ENCODE peak calls at places on chromosomes 12 and 14, in seven cellular contexts. One of them, this sample, is unnamed. For H3K4me1 and H3K9me2, the result is how much of the 10 kb centered on the place peaks cover.

GRCh38 chr12:108649126-108649525 is 15.4 kb upstream of the SELPLG start:
- DNase-seq in Karpas-422: no peak
- DNase-seq in GM23248: peak
- DNase-seq in HCT116: no peak
- DNase-seq in GM23338: no peak
- DNase-seq in PC-3: no peak
- DNase-seq in SK-N-SH: no peak
- DNase-seq in this sample: no peak

GRCh38 chr14:70555890-70556289 is 21.1 kb upstream of the ADAM20 start:
- DNase-seq in Karpas-422: no peak
- DNase-seq in GM23248: peak
- DNase-seq in HCT116: no peak
- DNase-seq in GM23338: peak
- DNase-seq in PC-3: no peak
- DNase-seq in SK-N-SH: no peak
- DNase-seq in this sample: no peak

GRCh38 chr14:80003138-80003537 is 208.2 kb downstream of the DIO2 start:
- DNase-seq in Karpas-422: no peak
- DNase-seq in GM23248: no peak
- DNase-seq in HCT116: no peak
- DNase-seq in GM23338: no peak
- DNase-seq in PC-3: peak
- DNase-seq in SK-N-SH: no peak
- DNase-seq in this sample: no peak

GRCh38 chr12:44885902-44886301 is 9.8 kb upstream of the NELL2 start:
- DNase-seq in Karpas-422: no peak
- DNase-seq in GM23248: no peak
- DNase-seq in HCT116: no peak
- DNase-seq in GM23338: no peak
- DNase-seq in PC-3: no peak
- DNase-seq in SK-N-SH: no peak
- DNase-seq in this sample: no peak

GRCh38 chr14:23061995-23062394 is 4.7 kb upstream of the CDH24 start:
- DNase-seq in Karpas-422: no peak
- DNase-seq in GM23248: peak
- DNase-seq in HCT116: peak
- DNase-seq in GM23338: no peak
- DNase-seq in PC-3: peak
- DNase-seq in SK-N-SH: no peak
- DNase-seq in this sample: no peak

GRCh38 chr12:15435597-15435996 is 113.3 kb downstream of the PTPRO start:
- DNase-seq in Karpas-422: no peak
- DNase-seq in GM23248: peak
- DNase-seq in HCT116: no peak
- DNase-seq in GM23338: peak
- DNase-seq in PC-3: no peak
- DNase-seq in SK-N-SH: no peak
- DNase-seq in this sample: no peak

GRCh38 chr12:6533653-6534157 is 612 bp upstream of the GAPDH start:
- DNase-seq in Karpas-422: peak
- DNase-seq in GM23248: peak
- DNase-seq in HCT116: peak
- DNase-seq in GM23338: peak
- DNase-seq in PC-3: peak
- DNase-seq in SK-N-SH: peak
- DNase-seq in this sample: peak

GRCh38 chr12:111842556-111843396 is 748 bp downstream of the MAPKAPK5 start:
- DNase-seq in Karpas-422: peak
- DNase-seq in GM23248: peak
- DNase-seq in HCT116: no peak
- DNase-seq in GM23338: peak
- DNase-seq in PC-3: peak
- DNase-seq in SK-N-SH: no peak
- DNase-seq in this sample: no peak

GRCh38 chr14:77955816-77956796 is 156.2 kb downstream of the ADCK1 start:
- DNase-seq in Karpas-422: no peak
- DNase-seq in GM23248: no peak
- DNase-seq in HCT116: no peak
- DNase-seq in GM23338: no peak
- DNase-seq in PC-3: no peak
- DNase-seq in SK-N-SH: no peak
- DNase-seq in this sample: no peak

GRCh38 chr14:61753631-61754030 is 8.6 kb upstream of the SNAPC1 start:
- DNase-seq in Karpas-422: no peak
- DNase-seq in GM23248: peak
- DNase-seq in HCT116: no peak
- DNase-seq in GM23338: peak
- DNase-seq in PC-3: no peak
- DNase-seq in SK-N-SH: no peak
- DNase-seq in this sample: peak

GRCh38 chr14:55136868-55137785 is 8.1 kb downstream of the LGALS3 start:
- DNase-seq in Karpas-422: no peak
- DNase-seq in GM23248: peak
- DNase-seq in HCT116: no peak
- DNase-seq in GM23338: no peak
- DNase-seq in PC-3: no peak
- DNase-seq in SK-N-SH: peak
- DNase-seq in this sample: no peak

GRCh38 chr12:116266220-116266619 is 11.3 kb downstream of the MED13L start:
- DNase-seq in Karpas-422: no peak
- DNase-seq in GM23248: peak
- DNase-seq in HCT116: no peak
- DNase-seq in GM23338: peak
- DNase-seq in PC-3: no peak
- DNase-seq in SK-N-SH: no peak
- DNase-seq in this sample: no peak

GRCh38 chr14:49861923-49862673 is 9.5 kb upstream of the NEMF start:
- DNase-seq in Karpas-422: peak
- DNase-seq in GM23248: peak
- DNase-seq in HCT116: peak
- DNase-seq in GM23338: peak
- DNase-seq in PC-3: peak
- DNase-seq in SK-N-SH: peak
- DNase-seq in this sample: peak

GRCh38 chr12:22276846-22277245 is 57.7 kb downstream of the ST8SIA1 start:
- DNase-seq in Karpas-422: peak
- DNase-seq in GM23248: no peak
- DNase-seq in HCT116: no peak
- DNase-seq in GM23338: no peak
- DNase-seq in PC-3: no peak
- DNase-seq in SK-N-SH: no peak
- DNase-seq in this sample: no peak

GRCh38 chr14:90570463-90570860 is 173.6 kb downstream of the CALM1 start:
- DNase-seq in Karpas-422: no peak
- DNase-seq in GM23248: no peak
- DNase-seq in HCT116: no peak
- DNase-seq in GM23338: no peak
- DNase-seq in PC-3: peak
- DNase-seq in SK-N-SH: no peak
- DNase-seq in this sample: no peak

GRCh38 chr12:40602562-40602961 is 89.7 kb upstream of the CNTN1 start:
- DNase-seq in Karpas-422: no peak
- DNase-seq in GM23248: no peak
- DNase-seq in HCT116: no peak
- DNase-seq in GM23338: no peak
- DNase-seq in PC-3: no peak
- DNase-seq in SK-N-SH: no peak
- DNase-seq in this sample: no peak

GRCh38 chr14:92668266-92668973 is 80.0 kb downstream of the LGMN start:
- DNase-seq in Karpas-422: peak
- DNase-seq in GM23248: no peak
- DNase-seq in HCT116: no peak
- DNase-seq in GM23338: no peak
- DNase-seq in PC-3: no peak
- DNase-seq in SK-N-SH: no peak
- DNase-seq in this sample: no peak

DNA sequence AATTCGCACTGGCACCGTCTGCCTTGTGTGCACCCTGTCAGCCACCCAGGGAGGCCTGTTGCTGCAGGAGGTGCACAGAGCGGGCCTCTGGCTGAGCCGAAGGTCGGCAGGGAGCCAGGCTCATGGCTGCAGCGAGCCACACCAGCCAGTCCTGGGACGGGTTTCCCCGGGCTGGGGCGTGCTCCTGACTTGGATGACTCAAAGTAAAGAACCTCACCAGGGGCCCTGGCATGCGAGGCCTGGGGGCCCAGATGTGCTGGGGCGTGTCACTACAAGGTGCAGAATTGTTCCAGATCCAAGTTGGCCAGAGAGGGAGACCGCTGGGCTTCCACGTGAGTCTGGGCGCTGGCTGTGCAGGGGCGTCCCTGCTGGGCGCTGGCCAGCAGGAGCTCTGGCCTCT is 34.5 kb downstream of the FBRSL1 start:
- DNase-seq in Karpas-422: no peak
- DNase-seq in GM23248: no peak
- DNase-seq in HCT116: no peak
- DNase-seq in GM23338: no peak
- DNase-seq in PC-3: peak
- DNase-seq in SK-N-SH: no peak
- DNase-seq in this sample: no peak
- H3K4me1 ChIP-seq in Karpas-422: under half
- H3K4me1 ChIP-seq in GM23248: under half
- H3K4me1 ChIP-seq in HCT116: under half
- H3K4me1 ChIP-seq in GM23338: under half
- H3K4me1 ChIP-seq in PC-3: under half
- H3K4me1 ChIP-seq in SK-N-SH: under half
- H3K4me1 ChIP-seq in this sample: under half

DNA sequence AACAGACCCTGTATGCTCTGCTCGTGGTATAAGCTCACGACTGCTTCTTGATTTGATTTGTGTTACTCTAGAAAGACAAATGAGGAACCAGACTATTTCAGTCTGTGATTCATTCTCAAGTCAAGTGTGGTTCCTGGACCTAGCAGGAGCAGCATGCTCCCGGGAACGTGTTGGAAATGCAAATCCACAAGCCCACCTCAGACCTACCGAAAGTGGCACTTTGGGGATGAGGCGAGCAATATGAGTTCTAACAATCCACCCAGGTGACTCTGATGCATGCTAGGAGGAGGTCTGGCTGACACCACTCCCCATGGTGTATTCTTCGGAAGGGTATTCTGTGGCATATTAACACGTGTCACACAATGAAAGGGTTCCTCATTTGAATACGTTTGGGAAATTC is 59.5 kb upstream of the TMX1 start:
- DNase-seq in Karpas-422: peak
- DNase-seq in GM23248: no peak
- DNase-seq in HCT116: no peak
- DNase-seq in GM23338: no peak
- DNase-seq in PC-3: no peak
- DNase-seq in SK-N-SH: no peak
- DNase-seq in this sample: peak
- H3K9me2 ChIP-seq in Karpas-422: under half
- H3K9me2 ChIP-seq in GM23248: under half
- H3K9me2 ChIP-seq in HCT116: under half
- H3K9me2 ChIP-seq in GM23338: under half
- H3K9me2 ChIP-seq in PC-3: under half
- H3K9me2 ChIP-seq in SK-N-SH: under half
- H3K9me2 ChIP-seq in this sample: under half

DNA sequence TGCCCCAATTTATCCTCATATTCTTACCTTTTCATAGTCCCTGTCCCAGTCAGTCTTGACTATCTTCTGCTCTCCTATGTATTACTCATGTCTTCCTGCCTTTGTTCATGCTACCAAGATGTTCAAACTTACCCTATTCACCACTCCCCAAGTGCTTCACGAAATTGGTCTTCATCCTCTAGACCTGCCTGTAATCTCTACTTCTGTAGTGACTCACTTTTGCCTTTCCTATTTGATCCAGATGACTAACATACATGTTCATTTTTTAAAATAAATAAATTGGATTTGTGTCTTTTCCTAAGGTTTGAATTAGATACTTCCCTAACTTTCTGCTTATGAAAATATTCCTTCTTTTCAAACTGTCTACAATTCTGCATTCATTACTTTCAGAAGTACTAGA is 107.7 kb upstream of the PPM1H start:
- DNase-seq in Karpas-422: no peak
- DNase-seq in GM23248: peak
- DNase-seq in HCT116: no peak
- DNase-seq in GM23338: no peak
- DNase-seq in PC-3: peak
- DNase-seq in SK-N-SH: no peak
- DNase-seq in this sample: no peak
- H3K4me1 ChIP-seq in Karpas-422: under half
- H3K4me1 ChIP-seq in GM23248: under half
- H3K4me1 ChIP-seq in HCT116: under half
- H3K4me1 ChIP-seq in GM23338: under half
- H3K4me1 ChIP-seq in PC-3: under half
- H3K4me1 ChIP-seq in SK-N-SH: under half
- H3K4me1 ChIP-seq in this sample: under half

GRCh38 chr12:54182086-54182485 is 6.7 kb downstream of the SMUG1 start:
- DNase-seq in Karpas-422: no peak
- DNase-seq in GM23248: no peak
- DNase-seq in HCT116: no peak
- DNase-seq in GM23338: no peak
- DNase-seq in PC-3: no peak
- DNase-seq in SK-N-SH: no peak
- DNase-seq in this sample: no peak
- H3K9me2 ChIP-seq in Karpas-422: under half
- H3K9me2 ChIP-seq in GM23248: under half
- H3K9me2 ChIP-seq in HCT116: under half
- H3K9me2 ChIP-seq in GM23338: under half
- H3K9me2 ChIP-seq in PC-3: under half
- H3K9me2 ChIP-seq in SK-N-SH: under half
- H3K9me2 ChIP-seq in this sample: under half